ENCODE peak calls at places on chromosomes 11 and 22, in ten cellular contexts. R is H9; V is spleen; N is hepatocyte; H is CD8-positive, alpha-beta memory T cell; T is heart left ventricle; U is lung; F is Karpas-422; M is fibroblast of lung; Y is mesendoderm. C is an unnamed sample.

GRCh38 chr22:20992456-20993303 is 9.2 kb downstream of the THAP7 start:
- DNase-seq in R (no peak), V (no peak), N (no peak), H (no peak), T (no peak), U (no peak), F (no peak), M (no peak), Y (no peak), C (no peak)

GRCh38 chr22:35638408-35638807 is 9.8 kb upstream of the APOL6 start:
- DNase-seq in R (no peak), V (peak; percentile 72), N (peak; percentile 55), H (no peak), T (peak; percentile 92), U (peak; percentile 62), F (no peak), M (peak; percentile 95), Y (no peak), C (no peak)

GRCh38 chr11:20035375-20035700 is 124.9 kb downstream of the DBX1 start:
- DNase-seq in R (no peak), V (no peak), N (no peak), H (no peak), T (no peak), U (no peak), F (no peak), M (peak; percentile 35), Y (no peak), C (no peak)

GRCh38 chr11:121572581-121573059 is 119.9 kb upstream of the SORL1-AS1 start:
- DNase-seq in R (no peak), V (no peak), N (no peak), H (no peak), T (no peak), U (no peak), F (no peak), M (no peak), Y (no peak), C (no peak)

GRCh38 chr11:820655-821512 is 2.2 kb downstream of the PNPLA2 start:
- DNase-seq in R (no peak), V (peak; percentile 88), N (peak; percentile 62), H (no peak), T (peak; percentile 90), U (peak; percentile 88), F (no peak), M (peak; percentile 70), Y (no peak), C (no peak)

GRCh38 chr11:124676386-124676785 is 2.7 kb downstream of the SPA17 start:
- DNase-seq in R (no peak), V (no peak), N (no peak), H (no peak), T (peak; percentile 33), U (peak; percentile 58), F (no peak), M (peak; percentile 75), Y (no peak), C (no peak)

GRCh38 chr11:44403176-44403575 is 93.2 kb upstream of the ALX4 start:
- DNase-seq in R (no peak), V (no peak), N (no peak), H (no peak), T (no peak), U (no peak), F (no peak), M (no peak), Y (no peak), C (peak; percentile 17)

GRCh38 chr22:45603631-45604030 is 68.0 kb upstream of the ATXN10 start:
- DNase-seq in R (no peak), V (no peak), N (no peak), H (no peak), T (no peak), U (no peak), F (peak; percentile 71), M (no peak), Y (no peak), C (no peak)

GRCh38 chr11:86671386-86672006 is 920 bp downstream of the ME3 start:
- DNase-seq in R (peak; percentile 37), V (peak; percentile 79), N (peak; percentile 51), H (no peak), T (peak; percentile 92), U (peak; percentile 63), F (no peak), M (peak; percentile 42), Y (no peak), C (peak; percentile 71)

GRCh38 chr11:11550534-11550933 is 71.3 kb downstream of the GALNT18 start:
- DNase-seq in R (no peak), V (no peak), N (no peak), H (no peak), T (no peak), U (no peak), F (no peak), M (no peak), Y (no peak), C (no peak)

GRCh38 chr11:35553021-35553420 is 27.6 kb upstream of the PAMR1 start:
- DNase-seq in R (no peak), V (no peak), N (no peak), H (no peak), T (no peak), U (no peak), F (no peak), M (no peak), Y (no peak), C (no peak)

GRCh38 chr11:126129681-126130671 is 67.3 kb upstream of the CDON start:
- DNase-seq in R (no peak), V (peak; percentile 54), N (no peak), H (no peak), T (no peak), U (no peak), F (no peak), M (peak; percentile 56), Y (no peak), C (no peak)

GRCh38 chr11:119722281-119722794 is 6.7 kb downstream of the NECTIN1 start:
- DNase-seq in R (no peak), V (no peak), N (no peak), H (no peak), T (no peak), U (no peak), F (no peak), M (no peak), Y (no peak), C (no peak)

GRCh38 chr22:24244144-24244787 is 616 bp downstream of the GGT5 start:
- DNase-seq in R (no peak), V (peak; percentile 74), N (no peak), H (no peak), T (peak; percentile 43), U (no peak), F (peak; percentile 35), M (peak; percentile 76), Y (no peak), C (no peak)
- H3K4me1 ChIP-seq in R (no peaks in the 10 kb centered on the region), V (peaks cover 75% of the 10 kb centered on the region), N (peaks cover 42% of the 10 kb centered on the region), H (peaks cover 25% of the 10 kb centered on the region), T (peaks cover 58% of the 10 kb centered on the region), U (no peaks in the 10 kb centered on the region), F (peaks cover 11% of the 10 kb centered on the region), M (peaks cover 26% of the 10 kb centered on the region), Y (no peaks in the 10 kb centered on the region), C (peaks cover 3% of the 10 kb centered on the region)

GRCh38 chr22:19176732-19177131 is 1.8 kb downstream of the SLC25A1 start:
- DNase-seq in R (no peak), V (no peak), N (no peak), H (no peak), T (no peak), U (no peak), F (peak; percentile 63), M (no peak), Y (no peak), C (no peak)
- H3K4me1 ChIP-seq in R (peaks cover 3% of the 10 kb centered on the region), V (peaks cover 77% of the 10 kb centered on the region), N (peaks cover 36% of the 10 kb centered on the region), H (peaks cover 27% of the 10 kb centered on the region), T (peaks cover 56% of the 10 kb centered on the region), U (peaks cover 4% of the 10 kb centered on the region), F (peaks cover 60% of the 10 kb centered on the region), M (peaks cover 29% of the 10 kb centered on the region), Y (peaks cover 13% of the 10 kb centered on the region), C (peaks cover 39% of the 10 kb centered on the region)

GRCh38 chr11:12803086-12803826 is 129.0 kb downstream of the TEAD1 start:
- DNase-seq in R (no peak), V (no peak), N (no peak), H (no peak), T (no peak), U (no peak), F (no peak), M (peak; percentile 68), Y (peak; percentile 70), C (no peak)

GRCh38 chr11:12799373-12799835 is 125.2 kb downstream of the TEAD1 start:
- DNase-seq in R (no peak), V (no peak), N (no peak), H (no peak), T (no peak), U (no peak), F (no peak), M (no peak), Y (no peak), C (no peak)

GRCh38 chr11:12800032-12800671 is 125.9 kb downstream of the TEAD1 start:
- DNase-seq in R (no peak), V (no peak), N (peak; percentile 82), H (no peak), T (no peak), U (peak; percentile 42), F (no peak), M (peak; percentile 40), Y (peak; percentile 97), C (peak; percentile 82)

GRCh38 chr11:12801976-12802375 is 127.8 kb downstream of the TEAD1 start:
- DNase-seq in R (no peak), V (no peak), N (no peak), H (no peak), T (no peak), U (no peak), F (no peak), M (no peak), Y (no peak), C (no peak)

DNA sequence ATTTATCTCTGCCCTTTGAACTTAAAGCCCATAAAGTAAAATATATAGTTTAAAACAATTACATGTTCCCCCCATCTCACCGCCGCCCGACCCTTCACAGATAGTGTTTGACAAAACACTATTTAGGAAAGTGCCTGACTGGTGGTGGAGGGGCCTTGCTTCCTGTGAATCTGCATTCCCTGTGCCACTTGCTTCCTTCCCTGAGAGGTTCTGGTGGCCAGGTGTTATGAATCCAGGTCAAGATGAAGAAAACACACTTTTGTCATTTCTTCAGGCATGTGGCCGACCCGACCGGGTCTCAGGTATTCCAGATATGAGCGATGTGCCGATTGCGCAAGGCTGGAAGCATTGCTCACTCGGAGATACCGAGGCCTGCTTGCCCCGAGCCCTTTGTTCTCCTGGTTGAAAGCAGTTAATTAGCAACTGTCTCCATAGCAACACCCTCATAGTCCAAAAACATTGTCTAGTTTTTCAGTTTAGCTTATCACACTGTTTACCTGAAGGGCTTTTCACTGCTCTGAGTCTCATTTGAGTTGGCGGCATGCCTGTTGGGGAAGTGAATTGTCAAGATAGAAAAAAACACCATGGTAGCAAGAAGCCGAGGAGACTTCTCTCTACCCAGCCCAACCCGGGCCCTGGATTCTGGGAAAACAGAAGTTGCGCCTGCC is 128.3 kb downstream of the TEAD1 start:
- DNase-seq in R (no peak), V (no peak), N (peak; percentile 94), H (no peak), T (peak; percentile 39), U (peak; percentile 88), F (no peak), M (peak; percentile 67), Y (peak; percentile 78), C (peak; percentile 98)
- H3K4me1 ChIP-seq in R (peaks cover 35% of the 10 kb centered on the region), V (peaks cover 4% of the 10 kb centered on the region), N (peaks cover 82% of the 10 kb centered on the region), H (no peaks in the 10 kb centered on the region), T (peaks cover 43% of the 10 kb centered on the region), U (peaks cover 39% of the 10 kb centered on the region), F (no peaks in the 10 kb centered on the region), M (peaks cover 22% of the 10 kb centered on the region), Y (peaks cover 42% of the 10 kb centered on the region), C (peaks cover 86% of the 10 kb centered on the region)

DNA sequence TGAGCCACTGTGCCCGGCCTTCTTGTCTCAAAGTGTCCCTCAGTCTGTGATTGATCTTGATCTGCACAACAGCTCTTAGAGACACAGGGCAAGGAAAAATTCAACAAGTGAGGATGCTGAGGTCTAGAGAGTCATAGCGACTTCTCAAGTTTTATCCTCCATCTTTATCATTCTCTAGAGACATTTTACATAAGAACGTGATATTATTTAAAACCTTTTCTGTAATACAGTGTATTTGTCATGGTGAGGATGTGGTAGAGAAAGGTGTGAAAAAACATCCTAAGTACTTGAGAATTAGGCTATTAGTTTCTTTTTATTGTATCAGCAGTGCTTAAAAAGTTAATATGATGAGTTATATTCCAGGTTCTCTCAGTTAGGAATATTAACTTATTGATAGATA is 50.2 kb downstream of the EMSY start:
- DNase-seq in R (no peak), V (no peak), N (no peak), H (no peak), T (no peak), U (no peak), F (no peak), M (no peak), Y (no peak), C (no peak)
- H3K4me1 ChIP-seq in R (no peaks in the 10 kb centered on the region), V (no peaks in the 10 kb centered on the region), N (no peaks in the 10 kb centered on the region), H (peaks cover 12% of the 10 kb centered on the region), T (no peaks in the 10 kb centered on the region), U (no peaks in the 10 kb centered on the region), F (no peaks in the 10 kb centered on the region), M (no peaks in the 10 kb centered on the region), Y (no peaks in the 10 kb centered on the region), C (no peaks in the 10 kb centered on the region)